ENCODE peak calls at places on chromosome 19, in seven cellular contexts. H, T, J, B, V, W and K are unnamed samples.

GRCh38 chr19:7869910-7870511 is 4.2 kb downstream of the PRR36 start:
- DNase-seq in W (peak), H (peak), B (no peak), J (no peak), V (peak), T (peak), K (peak)

GRCh38 chr19:46736544-46737274 is 9.1 kb upstream of the FKRP start:
- DNase-seq in B (no peak), J (no peak), W (no peak), V (no peak), T (no peak), H (no peak), K (no peak)

GRCh38 chr19:46288896-46289588 is 7.8 kb upstream of the HIF3A start:
- DNase-seq in W (peak), T (no peak), V (peak), H (no peak), J (peak), B (no peak), K (no peak)

GRCh38 chr19:51407631-51408131 is 9.8 kb downstream of the SIGLEC10 start:
- DNase-seq in B (peak), T (peak), H (no peak), J (no peak), V (peak), W (peak), K (peak)

GRCh38 chr19:16587031-16588023 is 15.1 kb upstream of the SLC35E1 start:
- DNase-seq in W (peak), H (no peak), B (no peak), T (peak), V (peak), J (peak), K (peak)

GRCh38 chr19:38287604-38288003 is 16.4 kb upstream of the C19orf33 start:
- DNase-seq in V (no peak), H (no peak), W (no peak), T (no peak), J (no peak), B (no peak), K (no peak)

GRCh38 chr19:12864721-12865715 is 16.2 kb downstream of the DNASE2 start:
- DNase-seq in V (no peak), W (no peak), J (no peak), T (no peak), B (no peak), H (no peak), K (no peak)

GRCh38 chr19:719636-720377 is 11.1 kb downstream of the PALM start:
- DNase-seq in V (no peak), J (no peak), T (no peak), W (no peak), B (no peak), H (no peak), K (no peak)

GRCh38 chr19:11479470-11480080 is 1.3 kb downstream of the ELAVL3 start:
- DNase-seq in B (no peak), T (no peak), J (no peak), H (no peak), W (peak), V (no peak), K (peak)

GRCh38 chr19:53664760-53665159 is 33.0 kb downstream of the DPRX start:
- DNase-seq in W (no peak), V (no peak), B (no peak), T (no peak), H (no peak), J (no peak), K (no peak)

GRCh38 chr19:3098141-3098514 is 4.0 kb downstream of the GNA11 start:
- DNase-seq in H (peak), T (no peak), W (no peak), V (no peak), J (no peak), B (no peak), K (no peak)
- TF ChIP-seq CTCF in H (peak), T (no peak), W (no peak), V (no peak), J (no peak), B (no peak), K (no peak)

GRCh38 chr19:2610637-2611482 is 91.6 kb downstream of the GNG7 start:
- DNase-seq in W (peak), V (peak), J (peak), H (peak), B (peak), T (peak), K (peak)

GRCh38 chr19:2609389-2610116 is 92.9 kb downstream of the GNG7 start:
- DNase-seq in H (no peak), W (no peak), J (no peak), V (no peak), T (peak), B (no peak), K (no peak)

GRCh38 chr19:2612619-2613249 is 89.8 kb downstream of the GNG7 start:
- DNase-seq in T (no peak), W (no peak), H (no peak), B (no peak), V (no peak), J (no peak), K (no peak)

GRCh38 chr19:2613507-2614295 is 88.8 kb downstream of the GNG7 start:
- DNase-seq in T (peak), H (no peak), W (peak), V (peak), J (no peak), B (peak), K (peak)

GRCh38 chr19:2611483-2612464 is 90.7 kb downstream of the GNG7 start:
- DNase-seq in B (no peak), J (no peak), H (no peak), T (no peak), V (no peak), W (no peak), K (no peak)
- TF ChIP-seq CTCF in B (no peak), J (no peak), H (no peak), T (peak), V (no peak), W (no peak), K (peak)

GRCh38 chr19:55678121-55678671 is 3.2 kb downstream of the EPN1 start:
- DNase-seq in V (no peak), B (no peak), H (peak), T (peak), J (no peak), W (no peak), K (no peak)
- TF ChIP-seq CTCF in V (no peak), B (no peak), H (no peak), T (peak), J (no peak), W (no peak), K (no peak)

GRCh38 chr19:19071897-19072296 is 8.1 kb downstream of the SLC25A42 start:
- DNase-seq in B (no peak), T (no peak), H (no peak), W (no peak), V (no peak), J (no peak), K (no peak)

GRCh38 chr19:19078801-19079200 is 15.0 kb downstream of the SLC25A42 start:
- DNase-seq in T (no peak), H (no peak), B (no peak), V (no peak), J (no peak), W (peak), K (no peak)

GRCh38 chr19:19077103-19077502 is 13.3 kb downstream of the SLC25A42 start:
- DNase-seq in W (no peak), V (no peak), J (no peak), B (no peak), T (no peak), H (no peak), K (no peak)

GRCh38 chr19:19075126-19075525 is 11.3 kb downstream of the SLC25A42 start:
- DNase-seq in B (no peak), V (no peak), H (no peak), J (no peak), T (no peak), W (no peak), K (no peak)

DNA sequence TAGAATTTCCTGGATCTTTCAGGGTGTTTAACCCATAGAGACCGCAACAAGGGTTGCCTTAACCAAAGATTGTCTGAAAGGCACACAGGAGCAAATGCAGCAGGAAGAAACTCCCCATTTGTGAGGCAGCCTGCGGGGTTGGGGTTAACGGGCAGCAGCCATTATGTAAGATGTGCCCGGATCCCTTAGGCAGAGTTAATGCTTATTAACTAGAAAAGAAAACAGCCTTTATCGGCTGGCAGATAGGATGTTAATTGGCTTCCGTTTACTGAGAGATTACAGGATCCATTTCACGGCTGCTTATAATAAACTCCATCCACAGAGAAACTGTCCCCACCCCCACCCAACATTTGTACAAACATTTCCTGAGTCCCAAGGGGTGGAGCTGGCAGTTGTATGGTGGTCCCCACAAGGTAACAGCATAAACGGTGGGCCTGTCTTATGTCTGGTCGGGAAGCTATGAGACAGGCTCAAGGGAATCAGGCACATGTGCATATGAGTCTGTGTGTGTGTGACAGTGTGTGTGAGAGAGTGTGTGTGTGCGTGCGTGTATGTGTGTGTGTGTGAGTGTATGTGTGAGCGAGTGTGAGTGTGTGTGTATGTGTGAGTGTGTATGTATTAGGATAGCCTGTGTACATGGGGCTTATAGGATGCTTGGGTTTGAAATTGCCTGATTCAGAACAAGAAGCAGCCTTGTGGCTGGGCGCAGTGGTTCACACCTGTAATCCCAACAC is 10.5 kb downstream of the SLC25A42 start:
- DNase-seq in H (no peak), T (no peak), W (peak), V (no peak), J (no peak), B (no peak), K (no peak)
- TF ChIP-seq CTCF in H (no peak), T (no peak), W (no peak), V (no peak), J (no peak), B (no peak), K (no peak)

GRCh38 chr19:57437931-57438330 is 2.8 kb downstream of the ZNF749 start:
- DNase-seq in T (no peak), V (peak), H (no peak), B (no peak), W (peak), J (no peak), K (no peak)

GRCh38 chr19:57441979-57442752 is 7.0 kb downstream of the ZNF749 start:
- DNase-seq in T (no peak), J (no peak), V (no peak), B (no peak), H (no peak), W (no peak), K (no peak)

GRCh38 chr19:57435062-57435978 is at the start of gene ZNF749:
- DNase-seq in J (peak), B (peak), W (peak), V (peak), H (peak), T (peak), K (peak)

GRCh38 chr19:57436392-57436791 is 1.3 kb downstream of the ZNF749 start:
- DNase-seq in V (no peak), T (no peak), H (no peak), B (no peak), W (peak), J (no peak), K (no peak)

DNA sequence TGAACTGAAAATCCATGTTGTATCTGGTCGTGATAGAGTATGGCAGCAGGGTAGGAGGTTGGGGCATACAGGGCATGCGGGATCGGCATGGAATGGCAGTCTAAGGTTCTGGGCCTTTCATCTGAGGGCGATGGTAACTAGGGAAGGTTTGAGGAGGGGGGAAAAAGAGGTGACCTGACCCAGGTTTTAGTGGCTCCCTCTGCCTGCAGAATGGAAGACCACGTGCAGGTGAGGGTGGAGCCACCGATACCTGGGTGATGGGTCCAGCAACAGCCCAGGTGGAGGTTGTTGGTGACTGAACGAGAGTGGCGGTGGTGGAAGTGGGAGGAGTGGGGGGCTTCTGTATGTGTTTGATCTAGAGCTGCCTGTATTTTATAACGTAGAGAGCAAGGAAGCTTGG is 3.8 kb downstream of the ZNF749 start:
- DNase-seq in V (no peak), B (no peak), T (no peak), J (no peak), W (no peak), H (no peak), K (no peak)
- TF ChIP-seq CTCF in V (no peak), B (no peak), T (no peak), J (no peak), W (no peak), H (no peak), K (no peak)

DNA sequence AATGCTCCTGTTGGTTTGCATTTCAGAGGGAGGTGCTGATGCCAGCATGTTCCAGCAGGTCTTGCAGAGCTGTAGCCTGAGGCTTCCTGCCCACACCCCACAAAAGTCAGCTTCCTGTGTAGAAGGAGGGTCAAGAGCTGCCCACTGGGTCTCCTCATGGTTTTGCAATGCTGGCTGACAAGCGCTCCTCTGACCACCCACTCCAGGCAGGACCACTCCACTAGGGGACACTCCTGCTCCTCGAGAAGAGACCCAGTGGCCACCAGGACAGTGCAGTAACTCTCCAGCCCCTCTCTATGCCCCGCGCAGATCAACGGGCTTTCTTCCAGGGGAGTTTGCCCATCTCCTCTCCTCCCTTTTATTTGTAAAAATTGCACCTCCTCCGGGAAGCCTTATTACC is 72.9 kb upstream of the UQCRFS1 start:
- DNase-seq in V (no peak), B (no peak), J (no peak), W (no peak), T (no peak), H (no peak), K (no peak)
- TF ChIP-seq CTCF in V (peak), B (no peak), J (no peak), W (no peak), T (peak), H (no peak), K (peak)

GRCh38 chr19:2474232-2475017 is 1.5 kb upstream of the GADD45B start:
- DNase-seq in J (peak), H (peak), V (peak), B (peak), W (peak), T (peak), K (peak)
- TF ChIP-seq CTCF in J (peak), H (peak), V (peak), B (peak), W (peak), T (peak), K (peak)